ENCODE peak calls at places on chromosome 6, in five cellular contexts. One of them, this sample, is unnamed.

GRCh38 chr6:135577059-135577538 is 79.6 kb upstream of the AHI1 start:
- DNase-seq in choroid plexus epithelial cell: no peak
- DNase-seq in nephron progenitor cell: no peak
- DNase-seq in cardiac muscle cell: no peak
- DNase-seq in tibial nerve: no peak
- DNase-seq in this sample: no peak

GRCh38 chr6:139748353-139749146 is 374.1 kb upstream of the CITED2 start:
- DNase-seq in choroid plexus epithelial cell: peak; percentile 80
- DNase-seq in cardiac muscle cell: peak; percentile 64
- DNase-seq in nephron progenitor cell: no peak
- DNase-seq in tibial nerve: no peak
- DNase-seq in this sample: no peak

GRCh38 chr6:85456782-85457181 is 6.9 kb downstream of the NT5E start:
- DNase-seq in tibial nerve: no peak
- DNase-seq in choroid plexus epithelial cell: no peak
- DNase-seq in nephron progenitor cell: no peak
- DNase-seq in cardiac muscle cell: no peak
- DNase-seq in this sample: no peak

GRCh38 chr6:47633141-47633540 is 65.2 kb upstream of the ADGRF4 start:
- DNase-seq in cardiac muscle cell: peak; percentile 29
- DNase-seq in nephron progenitor cell: no peak
- DNase-seq in choroid plexus epithelial cell: peak; percentile 26
- DNase-seq in tibial nerve: no peak
- DNase-seq in this sample: no peak

GRCh38 chr6:39432311-39433025 is 110.0 kb upstream of the KCNK16 start:
- DNase-seq in cardiac muscle cell: no peak
- DNase-seq in choroid plexus epithelial cell: no peak
- DNase-seq in tibial nerve: no peak
- DNase-seq in nephron progenitor cell: no peak
- DNase-seq in this sample: no peak

GRCh38 chr6:139029470-139030210 is 1.1 kb downstream of the ABRACL start:
- DNase-seq in tibial nerve: peak; percentile 25
- DNase-seq in nephron progenitor cell: peak; percentile 60
- DNase-seq in choroid plexus epithelial cell: peak; percentile 50
- DNase-seq in cardiac muscle cell: peak; percentile 69
- DNase-seq in this sample: peak; percentile 58

GRCh38 chr6:87618531-87618930 is 28.6 kb downstream of the ORC3 start:
- DNase-seq in nephron progenitor cell: no peak
- DNase-seq in choroid plexus epithelial cell: peak; percentile 35
- DNase-seq in cardiac muscle cell: no peak
- DNase-seq in tibial nerve: no peak
- DNase-seq in this sample: no peak

GRCh38 chr6:75735491-75736186 is 13.4 kb upstream of the MYO6 start:
- DNase-seq in cardiac muscle cell: no peak
- DNase-seq in choroid plexus epithelial cell: peak; percentile 29
- DNase-seq in tibial nerve: no peak
- DNase-seq in nephron progenitor cell: no peak
- DNase-seq in this sample: no peak

GRCh38 chr6:38149526-38149925 is 330.0 kb downstream of the ZFAND3 start:
- DNase-seq in cardiac muscle cell: no peak
- DNase-seq in choroid plexus epithelial cell: no peak
- DNase-seq in nephron progenitor cell: no peak
- DNase-seq in tibial nerve: no peak
- DNase-seq in this sample: no peak

GRCh38 chr6:139583420-139583819 is 209.0 kb upstream of the CITED2 start:
- DNase-seq in choroid plexus epithelial cell: peak; percentile 55
- DNase-seq in cardiac muscle cell: no peak
- DNase-seq in tibial nerve: no peak
- DNase-seq in nephron progenitor cell: no peak
- DNase-seq in this sample: no peak

GRCh38 chr6:169220068-169220964 is 33.3 kb downstream of the THBS2 start:
- DNase-seq in tibial nerve: no peak
- DNase-seq in choroid plexus epithelial cell: no peak
- DNase-seq in cardiac muscle cell: no peak
- DNase-seq in nephron progenitor cell: no peak
- DNase-seq in this sample: peak; percentile 20

GRCh38 chr6:137848672-137849071 is 18.4 kb upstream of the TNFAIP3 start:
- DNase-seq in cardiac muscle cell: no peak
- DNase-seq in nephron progenitor cell: no peak
- DNase-seq in choroid plexus epithelial cell: peak; percentile 72
- DNase-seq in tibial nerve: no peak
- DNase-seq in this sample: no peak

GRCh38 chr6:90707223-90707622 is 120.4 kb upstream of the MAP3K7 start:
- DNase-seq in tibial nerve: no peak
- DNase-seq in nephron progenitor cell: no peak
- DNase-seq in choroid plexus epithelial cell: no peak
- DNase-seq in cardiac muscle cell: no peak
- DNase-seq in this sample: no peak

GRCh38 chr6:15712813-15713212 is 50.0 kb upstream of the DTNBP1 start:
- DNase-seq in nephron progenitor cell: no peak
- DNase-seq in tibial nerve: no peak
- DNase-seq in choroid plexus epithelial cell: no peak
- DNase-seq in cardiac muscle cell: no peak
- DNase-seq in this sample: no peak

GRCh38 chr6:154550778-154551177 is 40.3 kb upstream of the CNKSR3 start:
- DNase-seq in nephron progenitor cell: no peak
- DNase-seq in choroid plexus epithelial cell: no peak
- DNase-seq in cardiac muscle cell: no peak
- DNase-seq in tibial nerve: no peak
- DNase-seq in this sample: no peak

GRCh38 chr6:117497237-117497636 is 14.8 kb downstream of the DCBLD1 start:
- DNase-seq in cardiac muscle cell: no peak
- DNase-seq in choroid plexus epithelial cell: no peak
- DNase-seq in nephron progenitor cell: no peak
- DNase-seq in tibial nerve: no peak
- DNase-seq in this sample: no peak

GRCh38 chr6:52285174-52286068 is 879 bp upstream of the MCM3 start:
- DNase-seq in tibial nerve: no peak
- DNase-seq in cardiac muscle cell: peak; percentile 17
- DNase-seq in choroid plexus epithelial cell: no peak
- DNase-seq in nephron progenitor cell: no peak
- DNase-seq in this sample: no peak

GRCh38 chr6:161033667-161034066 is 42.1 kb downstream of the MAP3K4 start:
- DNase-seq in nephron progenitor cell: no peak
- DNase-seq in cardiac muscle cell: peak; percentile 11
- DNase-seq in tibial nerve: no peak
- DNase-seq in choroid plexus epithelial cell: no peak
- DNase-seq in this sample: no peak

GRCh38 chr6:16244869-16245451 is 6.6 kb downstream of the GMPR start:
- DNase-seq in nephron progenitor cell: no peak
- DNase-seq in choroid plexus epithelial cell: peak; percentile 75
- DNase-seq in tibial nerve: no peak
- DNase-seq in cardiac muscle cell: peak; percentile 47
- DNase-seq in this sample: no peak

GRCh38 chr6:122719176-122719575 is 60.3 kb upstream of the FABP7 start:
- DNase-seq in choroid plexus epithelial cell: no peak
- DNase-seq in tibial nerve: no peak
- DNase-seq in nephron progenitor cell: no peak
- DNase-seq in cardiac muscle cell: no peak
- DNase-seq in this sample: no peak

GRCh38 chr6:6654599-6655575 is 66.4 kb downstream of the LY86 start:
- DNase-seq in cardiac muscle cell: no peak
- DNase-seq in choroid plexus epithelial cell: no peak
- DNase-seq in nephron progenitor cell: no peak
- DNase-seq in tibial nerve: no peak
- DNase-seq in this sample: no peak

GRCh38 chr6:15755555-15755954 is 92.7 kb upstream of the DTNBP1 start:
- DNase-seq in choroid plexus epithelial cell: peak; percentile 18
- DNase-seq in tibial nerve: no peak
- DNase-seq in cardiac muscle cell: no peak
- DNase-seq in nephron progenitor cell: no peak
- DNase-seq in this sample: no peak

GRCh38 chr6:151233731-151234130 is 6.0 kb upstream of the AKAP12 start:
- DNase-seq in choroid plexus epithelial cell: no peak
- DNase-seq in nephron progenitor cell: no peak
- DNase-seq in cardiac muscle cell: no peak
- DNase-seq in tibial nerve: no peak
- DNase-seq in this sample: no peak

GRCh38 chr6:84220809-84221409 is 6.5 kb downstream of the CEP162 start:
- DNase-seq in tibial nerve: no peak
- DNase-seq in choroid plexus epithelial cell: peak; percentile 63
- DNase-seq in cardiac muscle cell: peak; percentile 23
- DNase-seq in nephron progenitor cell: no peak
- DNase-seq in this sample: no peak

GRCh38 chr6:149867876-149868640 is 3.9 kb upstream of the LRP11 start:
- DNase-seq in choroid plexus epithelial cell: peak; percentile 53
- DNase-seq in tibial nerve: no peak
- DNase-seq in cardiac muscle cell: no peak
- DNase-seq in nephron progenitor cell: no peak
- DNase-seq in this sample: no peak

GRCh38 chr6:5061152-5061551 is 24.0 kb upstream of the PPP1R3G start:
- DNase-seq in cardiac muscle cell: no peak
- DNase-seq in tibial nerve: no peak
- DNase-seq in nephron progenitor cell: no peak
- DNase-seq in choroid plexus epithelial cell: no peak
- DNase-seq in this sample: no peak

GRCh38 chr6:159943101-159943632 is 25.7 kb upstream of the IGF2R start:
- DNase-seq in nephron progenitor cell: no peak
- DNase-seq in tibial nerve: no peak
- DNase-seq in cardiac muscle cell: no peak
- DNase-seq in choroid plexus epithelial cell: peak; percentile 84
- DNase-seq in this sample: no peak

GRCh38 chr6:62338477-62338876 is 52.5 kb upstream of the KHDRBS2 start:
- DNase-seq in cardiac muscle cell: no peak
- DNase-seq in nephron progenitor cell: no peak
- DNase-seq in choroid plexus epithelial cell: no peak
- DNase-seq in tibial nerve: no peak
- DNase-seq in this sample: no peak

GRCh38 chr6:36843169-36843568 is 3.9 kb upstream of the CPNE5 start:
- DNase-seq in nephron progenitor cell: no peak
- DNase-seq in cardiac muscle cell: no peak
- DNase-seq in tibial nerve: no peak
- DNase-seq in choroid plexus epithelial cell: no peak
- DNase-seq in this sample: no peak

GRCh38 chr6:104483225-104483834 is 376.4 kb downstream of the HACE1 start:
- DNase-seq in tibial nerve: no peak
- DNase-seq in cardiac muscle cell: peak; percentile 18
- DNase-seq in choroid plexus epithelial cell: peak; percentile 50
- DNase-seq in nephron progenitor cell: no peak
- DNase-seq in this sample: no peak

GRCh38 chr6:73679009-73679408 is 17.0 kb upstream of the CD109 start:
- DNase-seq in tibial nerve: no peak
- DNase-seq in choroid plexus epithelial cell: no peak
- DNase-seq in nephron progenitor cell: no peak
- DNase-seq in cardiac muscle cell: no peak
- DNase-seq in this sample: no peak
- TF ChIP-seq CTCF in tibial nerve: no peak
- TF ChIP-seq CTCF in choroid plexus epithelial cell: no peak
- TF ChIP-seq CTCF in nephron progenitor cell: no peak
- TF ChIP-seq CTCF in cardiac muscle cell: no peak
- TF ChIP-seq CTCF in this sample: no peak

DNA sequence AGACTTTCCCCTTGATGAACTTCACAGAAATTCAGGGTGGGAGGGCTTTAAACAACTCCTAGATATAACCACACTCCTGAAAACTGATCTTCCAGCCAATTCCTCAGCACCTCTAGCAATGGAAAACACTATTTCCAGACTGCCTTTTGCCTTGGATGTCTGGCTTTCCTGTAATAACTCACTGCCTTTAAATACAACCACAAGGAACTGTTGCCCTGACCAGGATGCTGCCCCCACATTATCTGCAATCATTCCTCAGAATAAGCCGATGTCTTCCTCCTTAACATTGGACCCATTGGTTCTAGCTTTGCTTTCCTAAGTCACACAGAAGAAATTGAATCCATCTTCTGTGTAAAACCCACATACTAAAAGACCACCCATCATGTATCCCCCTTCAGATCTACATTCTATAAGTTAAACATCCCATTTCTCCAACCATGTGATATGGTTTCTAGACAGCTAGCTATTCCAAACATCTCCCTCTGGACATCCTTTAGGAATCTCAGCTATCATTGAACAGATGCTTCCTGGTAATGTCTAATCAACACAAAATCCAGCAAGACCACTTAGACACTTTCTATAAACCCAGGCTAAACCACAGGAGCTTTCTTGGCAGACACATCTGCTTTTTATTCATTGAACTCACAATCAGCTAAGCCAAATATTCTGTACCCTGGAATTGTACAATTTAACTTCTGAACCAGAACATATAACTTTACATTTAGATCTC is 95.9 kb upstream of the KCNQ5 start:
- DNase-seq in tibial nerve: no peak
- DNase-seq in choroid plexus epithelial cell: no peak
- DNase-seq in nephron progenitor cell: no peak
- DNase-seq in cardiac muscle cell: no peak
- DNase-seq in this sample: no peak
- TF ChIP-seq CTCF in tibial nerve: no peak
- TF ChIP-seq CTCF in choroid plexus epithelial cell: no peak
- TF ChIP-seq CTCF in nephron progenitor cell: no peak
- TF ChIP-seq CTCF in cardiac muscle cell: no peak
- TF ChIP-seq CTCF in this sample: no peak

GRCh38 chr6:141309295-141309694 is 823.4 kb upstream of the GJE1 start:
- DNase-seq in cardiac muscle cell: no peak
- DNase-seq in nephron progenitor cell: no peak
- DNase-seq in tibial nerve: no peak
- DNase-seq in choroid plexus epithelial cell: peak; percentile 47
- DNase-seq in this sample: no peak
- TF ChIP-seq CTCF in cardiac muscle cell: no peak
- TF ChIP-seq CTCF in nephron progenitor cell: no peak
- TF ChIP-seq CTCF in tibial nerve: no peak
- TF ChIP-seq CTCF in choroid plexus epithelial cell: peak; percentile 29
- TF ChIP-seq CTCF in this sample: no peak

GRCh38 chr6:617485-618100 is 39.3 kb downstream of the HUS1B start:
- DNase-seq in nephron progenitor cell: no peak
- DNase-seq in tibial nerve: no peak
- DNase-seq in cardiac muscle cell: no peak
- DNase-seq in choroid plexus epithelial cell: no peak
- DNase-seq in this sample: no peak
- TF ChIP-seq CTCF in nephron progenitor cell: no peak
- TF ChIP-seq CTCF in tibial nerve: no peak
- TF ChIP-seq CTCF in cardiac muscle cell: no peak
- TF ChIP-seq CTCF in choroid plexus epithelial cell: no peak
- TF ChIP-seq CTCF in this sample: no peak

GRCh38 chr6:114543696-114544095 is 200.9 kb upstream of the HS3ST5 start:
- DNase-seq in cardiac muscle cell: no peak
- DNase-seq in nephron progenitor cell: no peak
- DNase-seq in choroid plexus epithelial cell: no peak
- DNase-seq in tibial nerve: no peak
- DNase-seq in this sample: no peak
- TF ChIP-seq CTCF in cardiac muscle cell: no peak
- TF ChIP-seq CTCF in nephron progenitor cell: no peak
- TF ChIP-seq CTCF in choroid plexus epithelial cell: no peak
- TF ChIP-seq CTCF in tibial nerve: no peak
- TF ChIP-seq CTCF in this sample: no peak

DNA sequence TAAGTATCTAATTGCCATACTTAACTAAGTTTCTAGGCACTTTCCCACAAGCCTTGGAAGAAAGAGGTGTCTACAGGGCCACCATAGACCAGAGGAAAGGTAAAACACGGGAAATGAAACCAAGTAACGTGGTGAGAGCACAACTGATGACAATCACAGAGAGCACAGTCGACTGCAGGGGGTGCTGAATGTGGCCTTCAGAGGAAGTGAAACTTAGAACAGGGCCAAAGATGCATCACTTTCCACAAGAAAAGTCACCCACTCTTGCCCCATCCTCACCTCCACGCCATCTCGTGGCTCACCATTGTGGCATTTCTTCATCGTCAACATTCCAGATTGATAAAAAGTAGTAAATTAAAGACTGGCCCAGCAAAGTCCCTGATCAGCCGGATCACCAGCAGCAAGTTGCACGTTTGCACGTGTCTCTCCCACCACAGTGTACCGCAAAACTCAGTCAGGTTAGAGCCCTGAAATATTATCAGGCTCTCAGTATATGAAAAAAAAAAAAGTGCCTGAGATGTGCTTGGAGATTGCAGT is 31.4 kb downstream of the HIVEP2 start:
- DNase-seq in choroid plexus epithelial cell: no peak
- DNase-seq in nephron progenitor cell: no peak
- DNase-seq in cardiac muscle cell: no peak
- DNase-seq in tibial nerve: no peak
- DNase-seq in this sample: no peak
- TF ChIP-seq CTCF in choroid plexus epithelial cell: no peak
- TF ChIP-seq CTCF in nephron progenitor cell: no peak
- TF ChIP-seq CTCF in cardiac muscle cell: no peak
- TF ChIP-seq CTCF in tibial nerve: no peak
- TF ChIP-seq CTCF in this sample: no peak

This sample was measured in lung.